ENCODE peak calls at places on chromosomes 2 and 18, in six cellular contexts. G is NCI-H1092 treated with DMSO at 0.1 percent for 48 hours, B is AG09319, Z is GM18507, T is KG1, C is iPS DF 19.7. N is an unnamed sample.

GRCh38 chr2:130829020-130829419 is 7.7 kb upstream of the ARHGEF4 start:
- DNase-seq in G (no peak), B (no peak), Z (no peak), T (no peak), C (no peak), N (no peak)

GRCh38 chr2:127891806-127892205 is 6.0 kb upstream of the AMMECR1L start:
- DNase-seq in G (no peak), B (no peak), Z (no peak), T (no peak), C (no peak), N (no peak)

GRCh38 chr2:74816540-74817331 is 17.2 kb upstream of the HK2 start:
- DNase-seq in G (peak), B (no peak), Z (no peak), T (no peak), C (no peak), N (no peak)

GRCh38 chr2:108145551-108145950 is 94.2 kb upstream of the SULT1C3 start:
- DNase-seq in G (no peak), B (no peak), Z (no peak), T (no peak), C (no peak), N (no peak)

GRCh38 chr2:168976034-168976654 is 55.0 kb downstream of the ABCB11 start:
- DNase-seq in G (no peak), B (no peak), Z (no peak), T (no peak), C (no peak), N (peak)

GRCh38 chr2:233422649-233423435 is 68.5 kb downstream of the DGKD start:
- DNase-seq in G (no peak), B (no peak), Z (no peak), T (no peak), C (no peak), N (no peak)

GRCh38 chr2:12824771-12825363 is 108.1 kb downstream of the TRIB2 start:
- DNase-seq in G (no peak), B (no peak), Z (no peak), T (no peak), C (no peak), N (no peak)

GRCh38 chr18:49431563-49431962 is 28.9 kb downstream of the DYM start:
- DNase-seq in G (no peak), B (no peak), Z (no peak), T (no peak), C (no peak), N (no peak)

GRCh38 chr2:26011990-26012856 is 21.7 kb upstream of the RAB10 start:
- DNase-seq in G (no peak), B (no peak), Z (no peak), T (no peak), C (no peak), N (no peak)

GRCh38 chr2:179886-180285 is 83.9 kb downstream of the SH3YL1 start:
- DNase-seq in G (no peak), B (no peak), Z (no peak), T (no peak), C (no peak), N (no peak)

GRCh38 chr18:3217930-3218647 is 1.7 kb downstream of the MYOM1 start:
- DNase-seq in G (no peak), B (no peak), Z (no peak), T (no peak), C (no peak), N (no peak)

GRCh38 chr18:24514439-24514838 is 54.0 kb downstream of the HRH4 start:
- DNase-seq in G (no peak), B (no peak), Z (peak), T (no peak), C (peak), N (no peak)

GRCh38 chr2:2044658-2045057 is 286.4 kb downstream of the MYT1L start:
- DNase-seq in G (no peak), B (no peak), Z (no peak), T (no peak), C (no peak), N (no peak)

N was measured in NCI-H2227 treated with DMSO at 0.1 percent for 48 hours.